ENCODE peak calls at places on chromosomes 16 and 17, in seven cellular contexts. H is OCI-LY7; M is neural progenitor cell; L is PC-9; I is CD4-positive, CD25-positive, alpha-beta regulatory T cell; X is cardiac muscle cell; Y is fibroblast of lung. J is an unnamed sample.

GRCh38 chr16:79283578-79283977 is 317.0 kb downstream of the MAF start:
- DNase-seq in X (no peak), M (no peak), H (peak), Y (no peak), L (no peak), I (peak), J (no peak)

GRCh38 chr17:45785373-45786193 is 1.5 kb downstream of the CRHR1 start:
- DNase-seq in L (no peak), Y (no peak), H (no peak), M (peak), I (no peak), X (no peak), J (no peak)

GRCh38 chr16:3328643-3329042 is 23.3 kb downstream of the ZNF75A start:
- DNase-seq in I (no peak), M (no peak), L (no peak), X (no peak), Y (no peak), H (no peak), J (peak)

GRCh38 chr17:48578616-48579560 is 738 bp upstream of the HOXB4 start:
- DNase-seq in X (no peak), L (no peak), H (no peak), M (no peak), I (no peak), Y (peak), J (no peak)

GRCh38 chr16:52547001-52547833 is at the start of gene TOX3:
- DNase-seq in H (no peak), I (no peak), Y (no peak), X (peak), L (no peak), M (peak), J (no peak)

GRCh38 chr17:67481808-67482207 is 104.7 kb downstream of the PITPNC1 start:
- DNase-seq in I (no peak), Y (peak), X (no peak), H (no peak), M (no peak), L (no peak), J (no peak)

GRCh38 chr17:36469733-36470132 is 16.7 kb upstream of the ZNHIT3 start:
- DNase-seq in Y (no peak), X (no peak), M (no peak), I (no peak), H (no peak), L (no peak), J (no peak)

GRCh38 chr17:31687505-31688126 is 171.4 kb downstream of the COPRS start:
- DNase-seq in Y (no peak), H (no peak), X (no peak), I (no peak), M (no peak), L (peak), J (no peak)

GRCh38 chr17:231191-231965 is 49.9 kb upstream of the DOC2B start:
- DNase-seq in X (no peak), H (peak), Y (no peak), I (no peak), M (no peak), L (no peak), J (no peak)

GRCh38 chr17:42311240-42312034 is 23.1 kb downstream of the STAT5A start:
- DNase-seq in M (peak), I (no peak), H (no peak), L (no peak), Y (peak), X (peak), J (peak)

GRCh38 chr16:86752582-86753175 is 174.3 kb downstream of the FOXL1 start:
- DNase-seq in Y (no peak), I (no peak), H (no peak), M (no peak), X (no peak), L (no peak), J (no peak)

GRCh38 chr16:25005445-25006306 is 9.5 kb downstream of the ARHGAP17 start:
- DNase-seq in I (no peak), H (no peak), Y (no peak), L (no peak), X (no peak), M (no peak), J (peak)

GRCh38 chr17:45320349-45320930 is 3.6 kb upstream of the MAP3K14 start:
- DNase-seq in H (no peak), L (peak), I (peak), M (no peak), X (no peak), Y (peak), J (no peak)

GRCh38 chr17:49180303-49180702 is 30.1 kb downstream of the GNGT2 start:
- DNase-seq in L (no peak), M (peak), I (peak), X (peak), H (peak), Y (peak), J (peak)

GRCh38 chr16:57507414-57508083 is 21.3 kb upstream of the DOK4 start:
- DNase-seq in X (no peak), Y (no peak), L (no peak), M (peak), I (no peak), H (no peak), J (no peak)

GRCh38 chr17:2392252-2393183 is 8.3 kb downstream of the MNT start:
- DNase-seq in L (peak), I (peak), H (peak), X (peak), Y (peak), M (peak), J (peak)

GRCh38 chr17:2388705-2389099 is 12.2 kb downstream of the MNT start:
- DNase-seq in I (no peak), H (no peak), L (no peak), Y (no peak), X (no peak), M (peak), J (no peak)

GRCh38 chr17:2391597-2392251 is 9.1 kb downstream of the MNT start:
- DNase-seq in L (no peak), M (no peak), H (peak), X (no peak), Y (no peak), I (no peak), J (no peak)

GRCh38 chr17:2388020-2388704 is 12.7 kb downstream of the MNT start:
- DNase-seq in I (no peak), X (no peak), M (no peak), H (no peak), L (no peak), Y (no peak), J (no peak)

DNA sequence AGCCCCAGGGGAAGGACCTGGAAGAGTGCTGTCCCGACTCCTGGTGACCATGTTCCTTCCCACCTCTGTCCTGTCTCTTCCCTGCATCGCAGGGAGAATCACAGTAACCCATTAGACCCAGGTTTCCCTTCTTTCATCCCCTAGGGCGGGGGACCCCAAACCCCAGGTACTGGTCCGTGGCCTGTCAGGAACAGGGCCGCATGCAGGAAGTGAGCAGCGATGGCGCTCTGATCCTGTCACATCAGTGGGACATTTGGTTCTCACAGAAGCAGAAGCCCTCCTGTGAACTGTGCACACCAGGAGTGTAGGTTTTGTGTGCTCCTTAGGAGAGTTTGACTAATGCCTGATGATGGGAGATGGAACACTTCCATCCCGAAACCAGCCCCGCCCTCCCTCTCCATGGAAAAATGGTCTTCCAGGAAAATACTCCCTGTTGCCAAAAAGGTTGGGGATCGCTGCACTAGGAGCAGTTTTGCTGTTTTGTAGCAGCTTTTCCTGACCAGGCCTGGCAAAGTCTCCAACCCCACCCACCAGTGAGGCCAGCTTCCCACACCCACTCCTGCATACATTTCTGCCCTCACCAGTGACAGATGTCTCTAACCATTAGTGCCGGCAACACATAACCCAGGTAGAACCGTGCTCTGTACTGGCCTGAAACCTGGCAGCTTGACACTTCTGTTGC is 10.5 kb downstream of the MNT start:
- DNase-seq in L (no peak), Y (no peak), X (no peak), I (no peak), H (no peak), M (no peak), J (no peak)
- H3K27ac ChIP-seq in L (no peak), Y (no peak), X (no peak), I (peak), H (no peak), M (no peak), J (no peak)

DNA sequence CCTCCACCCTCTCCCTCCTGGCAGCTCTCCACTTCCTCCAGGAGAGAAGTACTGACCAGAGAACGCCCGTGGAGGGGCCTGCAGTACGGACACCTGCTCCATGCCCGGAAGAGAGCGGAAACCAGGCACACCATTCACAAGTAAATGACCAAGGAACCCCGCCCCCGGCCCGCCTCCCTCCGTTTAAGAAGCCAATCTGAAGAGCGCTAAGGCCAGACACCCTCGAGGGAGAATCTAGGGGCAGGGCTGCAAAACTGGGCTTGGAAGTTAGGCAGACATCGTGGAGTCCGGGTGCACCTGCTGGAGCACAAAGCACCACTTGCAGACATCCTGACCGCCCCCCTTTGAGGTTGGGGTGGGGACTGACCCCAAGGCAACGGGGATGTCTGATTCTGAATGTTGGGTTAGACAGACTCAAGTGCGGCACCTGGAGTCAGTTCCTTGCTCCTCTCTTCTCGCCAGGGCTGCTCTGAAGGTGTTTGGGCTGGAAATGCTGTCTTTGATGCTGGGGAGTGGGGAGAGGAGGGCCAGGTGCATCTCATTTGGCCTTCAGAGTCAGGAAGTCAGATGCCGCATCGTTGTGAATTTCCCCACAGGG is 964 bp upstream of the FAAP100 start:
- DNase-seq in H (peak), X (peak), Y (peak), I (peak), L (peak), M (peak), J (peak)
- H3K27ac ChIP-seq in H (peak), X (peak), Y (peak), I (peak), L (peak), M (peak), J (peak)

DNA sequence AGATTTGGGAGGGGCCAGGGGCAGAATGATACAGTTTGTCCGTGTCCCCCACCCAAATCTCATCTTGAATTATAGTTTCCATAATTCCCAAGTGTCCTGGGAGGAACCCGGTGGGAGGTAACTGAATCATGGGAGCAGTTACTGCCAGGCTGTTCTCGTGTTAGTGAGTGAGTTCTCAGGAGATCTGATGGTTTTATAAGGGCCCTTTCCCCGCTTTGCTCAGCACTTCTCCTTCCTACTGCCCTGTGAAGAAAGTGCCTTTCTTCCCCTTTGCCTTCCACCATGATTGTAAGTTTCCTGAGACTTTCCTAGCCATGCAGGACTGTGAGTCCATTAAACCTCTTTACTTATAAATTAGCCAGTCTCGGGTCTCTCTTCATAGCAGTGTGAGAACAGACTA is 28.9 kb upstream of the SEC14L1 start:
- DNase-seq in H (no peak), X (no peak), I (no peak), M (no peak), L (no peak), Y (no peak), J (no peak)
- H3K27ac ChIP-seq in H (no peak), X (no peak), I (no peak), M (no peak), L (no peak), Y (no peak), J (no peak)

GRCh38 chr16:2043980-2044451 is 3.6 kb downstream of the NTHL1 start:
- DNase-seq in M (no peak), H (no peak), Y (no peak), L (no peak), X (no peak), I (no peak), J (no peak)

GRCh38 chr16:2044541-2044940 is 3.1 kb downstream of the NTHL1 start:
- DNase-seq in L (no peak), Y (no peak), X (no peak), H (no peak), M (no peak), I (no peak), J (no peak)

GRCh38 chr16:2043296-2043979 is 4.2 kb downstream of the NTHL1 start:
- DNase-seq in M (no peak), Y (no peak), X (no peak), H (no peak), L (no peak), I (no peak), J (no peak)

GRCh38 chr16:2042171-2042570 is 5.5 kb downstream of the NTHL1 start:
- DNase-seq in H (no peak), L (no peak), Y (no peak), I (no peak), X (peak), M (no peak), J (no peak)

GRCh38 chr16:2042666-2043295 is 4.9 kb downstream of the NTHL1 start:
- DNase-seq in L (no peak), X (no peak), Y (no peak), H (no peak), M (no peak), I (no peak), J (no peak)
- H3K27ac ChIP-seq in L (no peak), X (no peak), Y (no peak), H (no peak), M (no peak), I (no peak), J (no peak)

DNA sequence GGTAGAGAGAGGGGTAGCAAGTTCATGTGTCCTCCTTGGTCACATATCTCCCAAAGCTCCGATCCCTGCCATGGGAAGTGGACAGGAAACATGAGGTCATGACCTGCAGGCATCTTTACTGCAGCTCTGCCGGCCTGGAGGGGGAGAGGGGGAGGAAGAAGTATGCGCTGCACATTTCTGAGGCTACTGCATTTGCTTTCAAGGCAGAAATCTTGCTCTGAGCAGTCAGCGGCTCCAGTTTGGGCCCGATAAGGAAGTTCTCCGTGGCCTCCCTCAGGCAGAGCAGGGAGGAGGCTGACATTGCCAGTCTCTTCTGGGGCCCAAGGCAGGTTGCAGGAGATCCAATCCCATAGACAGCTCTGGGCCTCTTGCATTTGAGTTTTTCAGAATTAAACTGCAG is 1.5 kb upstream of the NHERF1 start:
- DNase-seq in M (peak), I (no peak), L (no peak), Y (no peak), X (peak), H (no peak), J (no peak)
- H3K27ac ChIP-seq in M (no peak), I (peak), L (no peak), Y (no peak), X (peak), H (no peak), J (no peak)

GRCh38 chr17:28404812-28405570 is 1.0 kb downstream of the SLC46A1 start:
- DNase-seq in M (no peak), H (no peak), Y (no peak), X (no peak), I (no peak), L (peak), J (no peak)
- H3K27ac ChIP-seq in M (no peak), H (no peak), Y (no peak), X (no peak), I (no peak), L (no peak), J (no peak)

GRCh38 chr17:20612635-20613034 is 33.1 kb downstream of the CDRT15L2 start:
- DNase-seq in L (no peak), M (no peak), I (no peak), H (no peak), Y (no peak), X (no peak), J (no peak)
- H3K27ac ChIP-seq in L (no peak), M (no peak), I (no peak), H (no peak), Y (no peak), X (no peak), J (no peak)

GRCh38 chr16:85157372-85157771 is 45.1 kb upstream of the CIBAR2 start:
- DNase-seq in L (no peak), Y (no peak), M (no peak), X (no peak), I (no peak), H (no peak), J (no peak)

GRCh38 chr16:85159226-85159980 is 47.1 kb upstream of the CIBAR2 start:
- DNase-seq in H (no peak), L (peak), Y (peak), X (no peak), M (no peak), I (no peak), J (no peak)

GRCh38 chr16:85158702-85159225 is 46.5 kb upstream of the CIBAR2 start:
- DNase-seq in M (no peak), I (no peak), X (no peak), H (no peak), L (no peak), Y (no peak), J (no peak)

GRCh38 chr16:85156869-85157268 is 44.6 kb upstream of the CIBAR2 start:
- DNase-seq in L (no peak), M (no peak), I (no peak), H (no peak), X (no peak), Y (no peak), J (no peak)

DNA sequence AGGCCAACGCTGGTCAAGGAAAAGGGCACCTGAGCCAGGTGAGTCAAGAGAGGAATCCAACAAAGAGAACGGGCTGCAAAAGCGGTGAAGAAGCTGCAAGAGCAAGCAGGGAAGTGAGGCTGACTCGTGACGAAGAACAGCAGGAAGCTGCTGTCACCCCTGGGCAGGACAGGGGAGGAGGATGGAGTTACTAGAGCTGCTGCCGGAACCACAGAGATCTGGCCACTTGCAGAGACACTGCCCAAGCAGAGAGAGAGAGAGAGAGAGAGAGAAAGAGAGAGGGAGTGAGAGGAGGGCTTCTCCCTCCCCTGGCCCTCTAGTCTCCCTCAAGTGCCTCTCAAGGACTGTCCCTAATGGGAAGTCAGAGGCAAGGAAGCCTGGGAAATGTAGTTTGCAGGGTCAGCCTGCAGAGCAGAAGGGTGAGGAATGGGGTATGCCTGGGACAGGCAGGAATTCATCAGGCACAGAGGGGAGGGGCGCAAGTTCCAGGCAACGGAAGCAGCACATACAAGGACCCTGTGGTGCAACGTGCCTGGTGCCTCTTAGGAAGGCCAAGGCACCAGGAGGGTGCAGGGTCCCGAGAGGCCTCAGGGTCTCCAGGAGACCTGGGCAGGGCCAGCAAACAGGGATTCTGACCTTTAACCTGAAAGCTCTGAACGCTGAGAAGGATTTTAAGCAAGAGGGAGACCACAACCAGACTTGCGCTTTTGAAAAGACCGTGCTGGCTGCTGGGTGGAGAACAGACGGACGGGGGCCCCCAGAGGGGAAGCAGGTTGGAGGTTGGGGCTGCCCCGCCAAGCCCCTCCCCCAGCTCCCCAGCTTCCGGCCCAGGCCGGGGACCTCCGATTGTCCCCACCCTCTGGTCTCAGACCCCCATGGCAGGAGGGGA is 45.8 kb upstream of the CIBAR2 start:
- DNase-seq in I (peak), M (peak), H (no peak), Y (no peak), L (peak), X (peak), J (no peak)
- H3K27ac ChIP-seq in I (no peak), M (no peak), H (no peak), Y (no peak), L (no peak), X (peak), J (no peak)